ENCODE peak calls at places on chromosome 13, in five cellular contexts. One of them, this sample, is unnamed.

GRCh38 chr13:50365683-50366391 is 350.6 kb downstream of the KCNRG start:
- DNase-seq in HCT116: no peak
- DNase-seq in astrocyte: no peak
- DNase-seq in astrocyte of the hippocampus: peak; percentile 45
- DNase-seq in GM04503: no peak
- DNase-seq in this sample: no peak

GRCh38 chr13:31016342-31017325 is 84.2 kb downstream of the TEX26 start:
- DNase-seq in astrocyte of the hippocampus: no peak
- DNase-seq in astrocyte: no peak
- DNase-seq in GM04503: no peak
- DNase-seq in HCT116: no peak
- DNase-seq in this sample: no peak

GRCh38 chr13:27712421-27712820 is 79.9 kb upstream of the GSX1 start:
- DNase-seq in GM04503: no peak
- DNase-seq in astrocyte: no peak
- DNase-seq in astrocyte of the hippocampus: no peak
- DNase-seq in HCT116: no peak
- DNase-seq in this sample: peak; percentile 38

GRCh38 chr13:102374233-102374632 is 27.6 kb downstream of the FGF14 start:
- DNase-seq in GM04503: no peak
- DNase-seq in astrocyte of the hippocampus: no peak
- DNase-seq in astrocyte: no peak
- DNase-seq in HCT116: no peak
- DNase-seq in this sample: no peak

GRCh38 chr13:32448224-32448623 is 20.3 kb upstream of the N4BP2L1 start:
- DNase-seq in astrocyte of the hippocampus: no peak
- DNase-seq in astrocyte: no peak
- DNase-seq in GM04503: no peak
- DNase-seq in HCT116: no peak
- DNase-seq in this sample: no peak

GRCh38 chr13:105846923-105847322 is 688.5 kb downstream of the EFNB2 start:
- DNase-seq in HCT116: no peak
- DNase-seq in astrocyte: no peak
- DNase-seq in astrocyte of the hippocampus: no peak
- DNase-seq in GM04503: no peak
- DNase-seq in this sample: no peak

GRCh38 chr13:42420304-42420703 is 148.4 kb downstream of the AKAP11 start:
- DNase-seq in GM04503: no peak
- DNase-seq in astrocyte: no peak
- DNase-seq in HCT116: no peak
- DNase-seq in astrocyte of the hippocampus: no peak
- DNase-seq in this sample: no peak

GRCh38 chr13:25354377-25354776 is 17.4 kb upstream of the ATP8A2 start:
- DNase-seq in HCT116: no peak
- DNase-seq in astrocyte: no peak
- DNase-seq in GM04503: no peak
- DNase-seq in astrocyte of the hippocampus: no peak
- DNase-seq in this sample: no peak

GRCh38 chr13:41520699-41521630 is 63.6 kb downstream of the RGCC start:
- DNase-seq in astrocyte of the hippocampus: peak; percentile 31
- DNase-seq in astrocyte: peak; percentile 5
- DNase-seq in GM04503: no peak
- DNase-seq in HCT116: no peak
- DNase-seq in this sample: no peak